ENCODE peak calls at places on chromosomes 12 and 14, in ten cellular contexts. A, J, H, I, O, U, E, Z, K and T are unnamed samples.

GRCh38 chr12:27034607-27035293 is 12.4 kb downstream of the MED21 start:
- DNase-seq in A (no peak), J (no peak), H (no peak), I (no peak), O (no peak), U (no peak), E (no peak), Z (no peak), K (no peak), T (no peak)

GRCh38 chr14:98169170-98169587 is 1102.8 kb downstream of the BCL11B start:
- DNase-seq in A (no peak), J (no peak), H (no peak), I (no peak), O (no peak), U (no peak), E (no peak), Z (peak; percentile 78), K (no peak), T (no peak)

GRCh38 chr14:90678420-90678819 is 137.8 kb downstream of the TTC7B start:
- DNase-seq in A (no peak), J (peak; percentile 60), H (no peak), I (no peak), O (no peak), U (no peak), E (peak; percentile 68), Z (no peak), K (no peak), T (no peak)

GRCh38 chr14:95496690-95497241 is 19.7 kb downstream of the SYNE3 start:
- DNase-seq in A (no peak), J (peak; percentile 67), H (no peak), I (no peak), O (no peak), U (no peak), E (peak; percentile 72), Z (no peak), K (no peak), T (no peak)

GRCh38 chr14:69105326-69105725 is 47.6 kb downstream of the DCAF5 start:
- DNase-seq in A (no peak), J (peak; percentile 79), H (no peak), I (no peak), O (no peak), U (no peak), E (peak; percentile 65), Z (no peak), K (no peak), T (no peak)

GRCh38 chr12:24898185-24898584 is 50.7 kb downstream of the BCAT1 start:
- DNase-seq in A (no peak), J (no peak), H (no peak), I (no peak), O (no peak), U (no peak), E (peak; percentile 66), Z (no peak), K (no peak), T (no peak)

GRCh38 chr12:100403446-100403845 is 46.6 kb downstream of the SLC17A8 start:
- DNase-seq in A (no peak), J (no peak), H (no peak), I (no peak), O (no peak), U (no peak), E (peak; percentile 59), Z (no peak), K (no peak), T (no peak)

GRCh38 chr12:50174971-50175715 is 8.0 kb upstream of the CERS5 start:
- DNase-seq in A (no peak), J (peak; percentile 85), H (peak; percentile 33), I (peak; percentile 87), O (peak; percentile 61), U (peak; percentile 35), E (peak; percentile 88), Z (peak; percentile 60), K (no peak), T (no peak)

GRCh38 chr14:93712079-93712837 is 76.0 kb downstream of the PRIMA1 start:
- DNase-seq in A (no peak), J (no peak), H (no peak), I (no peak), O (no peak), U (no peak), E (no peak), Z (no peak), K (no peak), T (no peak)

GRCh38 chr14:25197885-25198284 is 147.9 kb upstream of the STXBP6 start:
- DNase-seq in A (no peak), J (no peak), H (no peak), I (no peak), O (no peak), U (no peak), E (no peak), Z (no peak), K (no peak), T (no peak)

GRCh38 chr12:12240671-12241345 is 26.0 kb downstream of the LRP6 start:
- DNase-seq in A (no peak), J (peak; percentile 66), H (no peak), I (no peak), O (no peak), U (no peak), E (peak; percentile 57), Z (no peak), K (no peak), T (no peak)

DNA sequence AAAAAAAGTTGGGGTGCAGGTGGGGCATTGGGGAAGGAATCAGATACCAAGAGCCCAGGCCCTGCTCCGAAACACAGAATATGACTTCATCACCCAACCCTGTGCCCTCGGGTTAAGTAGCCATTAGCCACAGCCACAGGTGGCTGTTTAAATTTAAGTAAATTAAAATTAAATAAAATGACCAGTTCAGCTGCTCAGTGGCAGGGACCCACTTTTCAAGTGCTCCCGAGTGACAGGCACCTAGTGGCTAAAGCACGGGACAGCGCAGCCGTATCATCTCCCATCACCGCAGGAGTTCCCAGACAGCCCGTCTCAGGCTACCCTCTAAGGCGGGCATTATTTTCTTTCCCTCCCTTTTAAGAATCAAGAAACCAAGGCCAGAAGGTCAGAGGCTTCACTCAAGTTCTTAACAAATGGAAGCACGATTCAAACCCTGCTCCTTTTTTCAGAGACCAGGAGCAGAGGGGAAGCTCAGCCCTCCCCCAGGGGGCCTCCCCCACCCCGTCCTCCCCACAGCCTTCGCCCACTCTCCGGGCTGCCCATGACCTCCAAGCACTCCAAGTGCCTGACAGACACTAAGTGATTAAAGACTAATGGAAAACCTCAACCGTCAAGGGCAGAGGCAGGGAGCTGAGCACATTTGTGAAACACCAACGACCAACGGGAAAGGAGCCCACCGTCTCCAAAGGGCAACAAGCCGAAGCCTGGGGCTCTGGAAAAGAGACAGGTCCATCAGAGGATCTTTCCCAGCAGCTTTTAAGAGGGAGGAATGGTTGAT is 5.2 kb downstream of the NCOR2 start:
- DNase-seq in A (no peak), J (no peak), H (no peak), I (no peak), O (no peak), U (no peak), E (no peak), Z (no peak), K (no peak), T (no peak)
- TF ChIP-seq CTCF in A (no peak), J (no peak), H (no peak), I (no peak), O (no peak), U (no peak), E (no peak), Z (no peak), K (no peak), T (no peak)

GRCh38 chr14:80575763-80576162 is 364.5 kb upstream of the DIO2 start:
- DNase-seq in A (no peak), J (no peak), H (no peak), I (no peak), O (no peak), U (no peak), E (no peak), Z (no peak), K (no peak), T (no peak)
- TF ChIP-seq CTCF in A (no peak), J (no peak), H (no peak), I (no peak), O (no peak), U (no peak), E (no peak), Z (no peak), K (no peak), T (no peak)

GRCh38 chr14:104681689-104682074 is 7.7 kb upstream of the INF2 start:
- DNase-seq in A (peak; percentile 82), J (peak; percentile 81), H (peak; percentile 84), I (peak; percentile 94), O (peak; percentile 72), U (peak; percentile 77), E (peak; percentile 93), Z (no peak), K (no peak), T (no peak)
- TF ChIP-seq CTCF in A (no peak), J (no peak), H (no peak), I (no peak), O (no peak), U (no peak), E (peak; percentile 1), Z (no peak), K (no peak), T (no peak)

DNA sequence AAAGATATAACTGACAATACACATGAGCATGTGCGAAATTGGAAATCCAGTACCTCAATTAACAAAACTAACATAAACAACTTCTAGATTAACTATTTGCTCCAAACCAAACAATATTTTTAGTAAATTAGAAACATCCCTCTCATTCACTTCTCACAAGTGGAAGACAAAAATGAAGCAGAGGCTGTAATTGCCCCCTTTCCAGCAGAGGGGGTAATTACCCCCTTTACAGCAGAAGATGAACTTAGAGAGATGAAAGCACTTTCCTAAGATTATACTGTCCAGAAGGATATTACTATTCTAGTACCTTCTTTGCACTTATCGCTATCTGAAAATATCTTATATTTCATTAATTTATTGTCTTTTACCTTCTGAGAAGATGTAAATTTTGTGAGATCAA is 1025.2 kb downstream of the FSCB start:
- DNase-seq in A (no peak), J (no peak), H (no peak), I (peak; percentile 14), O (no peak), U (no peak), E (no peak), Z (no peak), K (no peak), T (no peak)
- TF ChIP-seq CTCF in A (peak; percentile 11), J (no peak), H (no peak), I (peak; percentile 54), O (no peak), U (no peak), E (no peak), Z (no peak), K (no peak), T (no peak)

DNA sequence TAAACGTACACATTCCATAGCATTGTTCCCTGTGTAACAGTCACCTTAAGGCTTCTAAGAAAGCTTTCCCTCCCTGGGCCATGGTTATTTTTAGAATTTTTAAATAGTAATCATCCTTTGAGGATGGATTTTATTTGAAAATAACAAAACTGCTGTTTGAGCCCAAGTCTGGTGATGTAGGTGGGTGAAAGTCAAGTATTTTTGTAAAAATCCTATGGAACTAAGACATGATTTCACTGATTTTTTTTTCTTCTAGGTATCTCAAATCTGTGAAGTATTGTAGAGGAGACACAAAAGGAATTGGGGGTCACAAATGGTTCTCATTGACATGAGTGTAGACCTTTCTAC is 1.4 kb downstream of the ISCU start:
- DNase-seq in A (no peak), J (no peak), H (no peak), I (no peak), O (no peak), U (no peak), E (no peak), Z (no peak), K (no peak), T (no peak)
- TF ChIP-seq CTCF in A (no peak), J (no peak), H (no peak), I (no peak), O (no peak), U (peak; percentile 21), E (no peak), Z (no peak), K (no peak), T (peak; percentile 3)

GRCh38 chr12:85461127-85461526 is 181.1 kb downstream of the ALX1 start:
- DNase-seq in A (no peak), J (no peak), H (no peak), I (no peak), O (no peak), U (no peak), E (no peak), Z (no peak), K (no peak), T (no peak)
- TF ChIP-seq CTCF in A (no peak), J (no peak), H (no peak), I (no peak), O (no peak), U (no peak), E (no peak), Z (no peak), K (no peak), T (no peak)